ENCODE peak calls at places on chromosome 20, in nine cellular contexts. C is retinal pigment epithelial cell; L is WTC11; W is NAMALWA; M is brain microvascular endothelial cell; H is activated CD4-positive, alpha-beta T cell treated with anti-CD3 and anti-CD28 coated beads, Interleukin-2, amount 50 U/mL, for 24 hours; X is fibroblast of pulmonary artery; J is HEK293T; K is neural crest cell. G is an unnamed sample.

GRCh38 chr20:37695684-37696342 is 2.0 kb downstream of the CTNNBL1 start:
- DNase-seq in C (no peak), L (no peak), W (no peak), M (no peak), H (no peak), X (no peak), J (no peak), K (no peak), G (no peak)

GRCh38 chr20:49775229-49775693 is 37.4 kb upstream of the SLC9A8 start:
- DNase-seq in C (peak), L (peak), W (no peak), M (peak), H (no peak), X (peak), J (no peak), K (peak), G (peak)

GRCh38 chr20:17648782-17649730 is 33.0 kb downstream of the RRBP1 start:
- DNase-seq in C (no peak), L (peak), W (peak), M (no peak), H (no peak), X (no peak), J (peak), K (no peak), G (peak)

GRCh38 chr20:44884907-44885391 is 556 bp upstream of the YWHAB start:
- DNase-seq in C (no peak), L (no peak), W (no peak), M (no peak), H (no peak), X (no peak), J (no peak), K (no peak), G (no peak)

GRCh38 chr20:34281177-34281576 is 22.0 kb downstream of the AHCY start:
- DNase-seq in C (no peak), L (no peak), W (no peak), M (no peak), H (no peak), X (no peak), J (no peak), K (no peak), G (no peak)

GRCh38 chr20:17759449-17759848 is 59.7 kb downstream of the BANF2 start:
- DNase-seq in C (no peak), L (no peak), W (no peak), M (no peak), H (no peak), X (peak), J (no peak), K (no peak), G (no peak)

GRCh38 chr20:17835941-17836861 is 132.4 kb downstream of the SNX5 start:
- DNase-seq in C (no peak), L (no peak), W (no peak), M (no peak), H (no peak), X (peak), J (no peak), K (no peak), G (no peak)

GRCh38 chr20:50305636-50306477 is 115.2 kb downstream of the CEBPB start:
- DNase-seq in C (no peak), L (no peak), W (no peak), M (no peak), H (no peak), X (peak), J (no peak), K (no peak), G (peak)

GRCh38 chr20:38840053-38840893 is 34.8 kb downstream of the PPP1R16B start:
- DNase-seq in C (no peak), L (no peak), W (no peak), M (no peak), H (peak), X (peak), J (no peak), K (no peak), G (no peak)